ENCODE peak calls at places on chromosomes 5 and 9, in seven cellular contexts. X, P, H, W, J, K and Q are unnamed samples.

GRCh38 chr5:58714046-58714445 is 131.2 kb downstream of the RAB3C start:
- DNase-seq in X (no peak), P (no peak), H (no peak), W (no peak), J (no peak), K (no peak), Q (no peak)

GRCh38 chr5:14186132-14186830 is 43.1 kb downstream of the TRIO start:
- DNase-seq in X (no peak), P (peak), H (no peak), W (peak), J (no peak), K (no peak), Q (no peak)

GRCh38 chr5:168047043-168047668 is 244.3 kb upstream of the WWC1 start:
- DNase-seq in X (peak), P (peak), H (peak), W (peak), J (peak), K (peak), Q (no peak)

GRCh38 chr5:2185646-2186471 is 303.1 kb upstream of the IRX4 start:
- DNase-seq in X (no peak), P (no peak), H (no peak), W (no peak), J (peak), K (no peak), Q (peak)

GRCh38 chr9:21919377-21920362 is 74.5 kb downstream of the CDKN2A start:
- DNase-seq in X (no peak), P (no peak), H (no peak), W (peak), J (no peak), K (peak), Q (no peak)

GRCh38 chr9:15249042-15249818 is 57.8 kb downstream of the TTC39B start:
- DNase-seq in X (no peak), P (no peak), H (no peak), W (peak), J (no peak), K (no peak), Q (no peak)

GRCh38 chr9:128349125-128349524 is 8.8 kb downstream of the SLC27A4 start:
- DNase-seq in X (no peak), P (no peak), H (no peak), W (no peak), J (no peak), K (no peak), Q (no peak)

GRCh38 chr5:53779541-53779981 is 219.1 kb downstream of the NDUFS4 start:
- DNase-seq in X (no peak), P (no peak), H (no peak), W (peak), J (no peak), K (no peak), Q (no peak)

GRCh38 chr9:72169185-72169584 is 19.9 kb downstream of the GDA start:
- DNase-seq in X (no peak), P (no peak), H (no peak), W (no peak), J (no peak), K (no peak), Q (no peak)

GRCh38 chr9:87497604-87498045 is at the start of gene DAPK1:
- DNase-seq in X (peak), P (no peak), H (peak), W (peak), J (peak), K (peak), Q (peak)

GRCh38 chr5:9544502-9545300 is 1.2 kb downstream of the SEMA5A start:
- DNase-seq in X (peak), P (peak), H (peak), W (peak), J (peak), K (peak), Q (peak)

GRCh38 chr9:112582371-112582770 is 95.7 kb downstream of the KIAA1958 start:
- DNase-seq in X (no peak), P (no peak), H (no peak), W (no peak), J (no peak), K (no peak), Q (no peak)

GRCh38 chr9:77085416-77085815 is 66.0 kb downstream of the FOXB2 start:
- DNase-seq in X (no peak), P (no peak), H (no peak), W (no peak), J (no peak), K (no peak), Q (no peak)

GRCh38 chr5:110021251-110021650 is 331.5 kb downstream of the MAN2A1 start:
- DNase-seq in X (no peak), P (no peak), H (no peak), W (no peak), J (no peak), K (no peak), Q (no peak)

GRCh38 chr9:11045589-11045988 is 432.8 kb upstream of the PTPRD start:
- DNase-seq in X (no peak), P (no peak), H (no peak), W (no peak), J (no peak), K (no peak), Q (no peak)

GRCh38 chr9:127612993-127613954 is 1.2 kb downstream of the STXBP1 start:
- DNase-seq in X (no peak), P (no peak), H (peak), W (peak), J (peak), K (peak), Q (peak)

GRCh38 chr9:109868222-109868621 is 88.2 kb downstream of the PALM2AKAP2 start:
- DNase-seq in X (no peak), P (no peak), H (no peak), W (peak), J (no peak), K (no peak), Q (no peak)

GRCh38 chr9:127570533-127571111 is 41.5 kb upstream of the STXBP1 start:
- DNase-seq in X (no peak), P (no peak), H (no peak), W (no peak), J (peak), K (no peak), Q (no peak)

GRCh38 chr5:2029206-2029605 is 146.5 kb upstream of the IRX4 start:
- DNase-seq in X (no peak), P (no peak), H (no peak), W (no peak), J (no peak), K (no peak), Q (no peak)

GRCh38 chr5:96023518-96023917 is 61.9 kb upstream of the ELL2 start:
- DNase-seq in X (no peak), P (no peak), H (no peak), W (peak), J (no peak), K (no peak), Q (no peak)

GRCh38 chr5:84181093-84181492 is 203.6 kb downstream of the EDIL3 start:
- DNase-seq in X (no peak), P (no peak), H (no peak), W (peak), J (no peak), K (no peak), Q (no peak)

GRCh38 chr5:44536650-44537260 is 147.5 kb upstream of the FGF10 start:
- DNase-seq in X (peak), P (peak), H (no peak), W (peak), J (peak), K (peak), Q (no peak)
- TF ChIP-seq CTCF in X (peak), P (peak), H (no peak), W (peak), J (peak), K (peak), Q (peak)

GRCh38 chr9:95379630-95380029 is 62.1 kb upstream of the FANCC start:
- DNase-seq in X (no peak), P (no peak), H (no peak), W (no peak), J (no peak), K (peak), Q (no peak)
- TF ChIP-seq CTCF in X (no peak), P (peak), H (no peak), W (no peak), J (no peak), K (no peak), Q (no peak)

DNA sequence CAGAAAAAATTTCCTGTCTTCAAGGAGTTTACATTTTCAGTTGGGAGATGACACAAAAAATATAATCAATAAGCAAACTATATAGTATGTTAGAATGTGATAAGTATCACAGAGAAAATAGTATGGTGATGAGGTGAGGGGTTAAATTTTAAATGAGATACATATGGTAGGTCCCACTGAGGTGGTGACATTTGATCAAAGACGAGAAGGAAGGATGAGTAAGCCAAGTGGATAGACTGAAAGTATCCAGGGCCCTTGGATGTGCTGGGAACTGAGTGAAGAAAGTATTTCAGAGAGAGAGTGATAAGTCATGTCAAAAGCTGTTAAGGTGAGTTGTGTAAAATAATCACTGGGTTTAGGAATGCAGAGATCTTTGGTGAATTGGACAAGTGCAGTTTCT is 3.5 kb downstream of the CCDC192 start:
- DNase-seq in X (no peak), P (no peak), H (no peak), W (no peak), J (no peak), K (no peak), Q (no peak)
- TF ChIP-seq CTCF in X (no peak), P (no peak), H (no peak), W (no peak), J (no peak), K (no peak), Q (no peak)

DNA sequence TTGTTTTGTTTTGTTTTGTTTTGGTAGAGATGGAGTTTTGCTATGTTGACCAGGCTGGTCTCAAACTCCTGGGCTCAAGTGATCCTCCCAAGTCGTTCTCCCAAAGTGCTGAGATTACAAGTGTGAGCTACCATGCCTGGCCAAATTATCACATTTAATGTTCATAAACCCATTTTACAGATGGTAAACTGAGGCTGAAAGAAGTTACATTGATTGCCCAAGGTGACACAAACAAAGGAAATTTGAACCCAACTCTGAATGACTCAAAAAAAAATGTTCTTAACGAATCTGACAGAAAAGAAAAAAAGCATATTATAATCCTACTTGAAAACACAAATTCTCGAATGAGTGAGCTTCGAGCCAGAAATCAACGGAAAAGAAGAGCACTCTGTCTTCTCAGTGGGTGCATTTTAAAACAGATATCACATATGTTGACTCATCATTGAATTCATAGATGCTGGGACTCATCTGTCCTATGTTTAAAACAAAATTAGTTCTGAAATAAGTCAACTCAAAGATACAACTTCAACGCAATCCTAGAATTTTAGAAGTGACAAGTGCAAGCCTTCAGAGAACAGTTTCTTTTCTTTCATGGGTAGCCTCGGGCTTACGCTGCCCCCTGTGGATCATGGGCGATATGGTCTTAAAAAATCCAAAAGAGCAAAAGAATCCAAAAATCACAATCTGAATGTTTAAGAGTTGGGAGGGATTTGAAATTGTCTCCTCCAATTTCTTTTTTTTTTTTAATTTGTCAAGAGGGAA is 28.4 kb downstream of the TIMD4 start:
- DNase-seq in X (no peak), P (peak), H (no peak), W (no peak), J (no peak), K (peak), Q (no peak)
- TF ChIP-seq CTCF in X (peak), P (peak), H (no peak), W (no peak), J (peak), K (peak), Q (peak)

DNA sequence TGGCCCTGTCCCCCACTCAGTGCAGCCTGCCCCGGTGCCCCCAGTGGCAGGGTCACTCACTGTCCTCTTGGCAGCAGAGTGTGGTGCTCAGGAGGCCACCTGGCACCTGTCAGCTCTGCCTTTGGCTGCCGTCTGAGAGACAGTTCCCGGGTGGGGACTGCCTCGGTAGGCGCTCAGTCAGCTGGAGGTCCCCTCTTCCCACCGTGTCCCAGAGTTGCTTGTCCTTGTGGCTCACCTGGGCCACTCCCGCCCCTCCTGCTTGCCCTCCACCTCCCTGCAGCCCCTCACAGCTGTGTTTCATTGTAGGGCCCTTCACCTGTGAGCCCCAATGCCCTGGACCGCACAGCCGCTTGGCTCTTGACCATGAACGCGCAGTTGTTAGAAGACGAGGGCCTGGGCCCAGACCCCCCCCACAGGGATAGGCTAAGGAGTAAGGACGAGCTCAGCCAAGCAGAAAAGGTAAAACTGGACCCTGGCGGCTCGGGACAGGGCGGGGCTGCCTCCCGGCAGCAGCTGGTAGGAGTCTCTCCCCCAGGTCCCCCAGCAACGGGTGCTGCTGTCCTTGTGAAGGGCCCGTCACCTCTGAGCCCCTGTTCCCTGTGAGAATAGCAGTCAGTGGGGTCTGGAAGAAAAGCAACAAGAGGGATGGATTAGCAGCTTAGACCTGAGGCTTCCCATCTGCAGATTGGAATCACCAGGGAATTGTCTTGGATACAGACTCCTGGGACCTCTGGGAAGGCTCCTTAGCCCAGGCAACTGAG is 122.7 kb downstream of the DAB2IP start:
- DNase-seq in X (no peak), P (no peak), H (no peak), W (no peak), J (no peak), K (no peak), Q (no peak)
- TF ChIP-seq CTCF in X (no peak), P (no peak), H (no peak), W (no peak), J (no peak), K (no peak), Q (no peak)

DNA sequence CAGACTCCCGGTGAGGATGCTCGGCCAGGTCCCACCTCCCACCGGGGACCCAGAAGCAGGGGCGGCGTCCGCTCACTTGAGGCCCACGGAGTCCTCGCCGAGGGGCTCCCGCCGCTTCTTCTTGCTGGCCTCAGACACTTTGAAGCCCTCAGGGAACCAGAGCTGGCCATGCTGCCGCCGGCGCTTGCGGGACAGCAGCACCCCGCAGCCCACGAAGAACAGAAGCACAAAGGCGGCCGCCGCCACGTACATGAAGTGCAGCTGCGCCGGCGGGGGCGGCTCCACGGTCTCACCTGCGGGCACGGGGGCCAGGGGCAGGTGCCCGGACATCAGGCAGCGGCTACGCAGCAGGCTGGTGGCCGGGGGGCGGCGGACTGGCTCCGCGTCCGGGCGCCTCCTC is 19.4 kb upstream of the SEC16A start:
- DNase-seq in X (no peak), P (no peak), H (no peak), W (no peak), J (no peak), K (no peak), Q (no peak)
- TF ChIP-seq CTCF in X (no peak), P (no peak), H (no peak), W (no peak), J (no peak), K (no peak), Q (no peak)

GRCh38 chr5:180161420-180162303 is 47.3 kb downstream of the RASGEF1C start:
- DNase-seq in X (peak), P (no peak), H (no peak), W (no peak), J (no peak), K (no peak), Q (peak)
- TF ChIP-seq CTCF in X (peak), P (peak), H (no peak), W (peak), J (no peak), K (no peak), Q (no peak)